ENCODE peak calls at places on chromosomes 7 and 10, in eight cellular contexts. E is prostate gland, L is fibroblast of the aortic adventitia, S is suprapubic skin, M is AG09309, P is astrocyte of the spinal cord, H is AG04450, D is mammary epithelial cell. Z is an unnamed sample.

GRCh38 chr7:44622342-44623151 is 16.1 kb downstream of the OGDH start:
- DNase-seq in E (no peak), L (no peak), S (peak; percentile 69), M (no peak), P (no peak), H (no peak), D (no peak), Z (peak; percentile 47)

GRCh38 chr7:129958643-129959479 is 6.1 kb upstream of the UBE2H start:
- DNase-seq in E (peak; percentile 21), L (peak; percentile 76), S (no peak), M (no peak), P (peak; percentile 58), H (peak; percentile 45), D (peak; percentile 99), Z (peak; percentile 99)

GRCh38 chr7:66187894-66188293 is 17.2 kb upstream of the TPST1 start:
- DNase-seq in E (no peak), L (peak; percentile 87), S (peak; percentile 83), M (peak; percentile 71), P (no peak), H (no peak), D (no peak), Z (peak; percentile 63)

GRCh38 chr7:23470290-23471089 is at the start of gene IGF2BP3:
- DNase-seq in E (no peak), L (peak; percentile 95), S (no peak), M (no peak), P (peak; percentile 98), H (peak; percentile 89), D (peak; percentile 90), Z (peak; percentile 95)

GRCh38 chr7:140899883-140900282 is 24.8 kb downstream of the BRAF start:
- DNase-seq in E (no peak), L (no peak), S (no peak), M (no peak), P (no peak), H (no peak), D (no peak), Z (no peak)

GRCh38 chr10:131817866-131818509 is 82.8 kb upstream of the PPP2R2D start:
- DNase-seq in E (no peak), L (no peak), S (peak; percentile 59), M (no peak), P (no peak), H (no peak), D (no peak), Z (no peak)

GRCh38 chr10:72509206-72509799 is 116.6 kb downstream of the MICU1 start:
- DNase-seq in E (no peak), L (no peak), S (no peak), M (no peak), P (no peak), H (no peak), D (peak; percentile 53), Z (peak; percentile 24)

GRCh38 chr10:80416401-80417098 is 8.2 kb downstream of the PRXL2A start:
- DNase-seq in E (peak; percentile 90), L (peak; percentile 15), S (peak; percentile 73), M (no peak), P (peak; percentile 73), H (no peak), D (no peak), Z (no peak)

GRCh38 chr10:84440781-84441180 is 112.4 kb downstream of the CCSER2 start:
- DNase-seq in E (no peak), L (no peak), S (no peak), M (no peak), P (no peak), H (no peak), D (no peak), Z (no peak)

GRCh38 chr10:1739751-1740150 is 2.4 kb upstream of the ADARB2 start:
- DNase-seq in E (no peak), L (no peak), S (no peak), M (no peak), P (no peak), H (no peak), D (no peak), Z (no peak)

GRCh38 chr7:19442016-19442785 is 266.6 kb downstream of the POLR1F start:
- DNase-seq in E (no peak), L (peak; percentile 80), S (no peak), M (peak; percentile 48), P (peak; percentile 70), H (peak; percentile 32), D (peak; percentile 26), Z (peak; percentile 63)

GRCh38 chr7:157499835-157500153 is 163.0 kb downstream of the DNAJB6 start:
- DNase-seq in E (no peak), L (no peak), S (no peak), M (no peak), P (no peak), H (no peak), D (no peak), Z (no peak)

GRCh38 chr7:149496642-149497391 is 792 bp downstream of the ZNF746 start:
- DNase-seq in E (peak; percentile 39), L (peak; percentile 29), S (no peak), M (no peak), P (peak; percentile 32), H (no peak), D (peak; percentile 31), Z (peak; percentile 30)

GRCh38 chr10:72588266-72588665 is 37.6 kb downstream of the MICU1 start:
- DNase-seq in E (no peak), L (peak; percentile 4), S (no peak), M (no peak), P (peak; percentile 8), H (no peak), D (no peak), Z (no peak)

GRCh38 chr7:85522070-85522469 is 335.2 kb upstream of the SEMA3D start:
- DNase-seq in E (no peak), L (no peak), S (no peak), M (no peak), P (no peak), H (no peak), D (no peak), Z (no peak)

GRCh38 chr10:74207681-74208080 is 56.7 kb downstream of the ADK start:
- DNase-seq in E (no peak), L (no peak), S (no peak), M (no peak), P (no peak), H (no peak), D (no peak), Z (no peak)

GRCh38 chr10:101718681-101719275 is 23.8 kb upstream of the FBXW4 start:
- DNase-seq in E (no peak), L (no peak), S (no peak), M (no peak), P (peak; percentile 12), H (no peak), D (no peak), Z (no peak)

GRCh38 chr10:79351332-79351731 is 4.1 kb downstream of the PPIF start:
- DNase-seq in E (no peak), L (no peak), S (no peak), M (no peak), P (no peak), H (no peak), D (no peak), Z (no peak)

GRCh38 chr7:18700147-18700546 is 204.6 kb downstream of the HDAC9 start:
- DNase-seq in E (no peak), L (no peak), S (no peak), M (no peak), P (no peak), H (no peak), D (no peak), Z (no peak)

GRCh38 chr7:5284304-5285281 is 1.9 kb downstream of the SLC29A4 start:
- DNase-seq in E (no peak), L (no peak), S (no peak), M (no peak), P (peak; percentile 14), H (no peak), D (no peak), Z (peak; percentile 47)

GRCh38 chr10:17100586-17100985 is 29.0 kb downstream of the CUBN start:
- DNase-seq in E (no peak), L (no peak), S (no peak), M (no peak), P (no peak), H (no peak), D (peak; percentile 71), Z (peak; percentile 33)

GRCh38 chr7:140542226-140542625 is 62.9 kb upstream of the MKRN1 start:
- DNase-seq in E (no peak), L (peak; percentile 79), S (no peak), M (no peak), P (peak; percentile 56), H (no peak), D (no peak), Z (no peak)

GRCh38 chr7:74022507-74022906 is 5.5 kb upstream of the ELN start:
- DNase-seq in E (no peak), L (no peak), S (no peak), M (no peak), P (no peak), H (no peak), D (no peak), Z (no peak)

GRCh38 chr7:11620822-11621395 is 211.1 kb downstream of the THSD7A start:
- DNase-seq in E (no peak), L (no peak), S (no peak), M (no peak), P (no peak), H (no peak), D (no peak), Z (no peak)
- H3K4me3 ChIP-seq in E (no peak overlapping the region), L (no peak overlapping the region), S (no peak overlapping the region), M (no peak overlapping the region), P (no peak overlapping the region), H (no peak overlapping the region), D (no peak overlapping the region), Z (no peak overlapping the region)

GRCh38 chr10:14758994-14759664 is 15.6 kb downstream of the FAM107B start:
- DNase-seq in E (no peak), L (no peak), S (no peak), M (no peak), P (no peak), H (no peak), D (no peak), Z (peak; percentile 8)
- TF ChIP-seq CTCF in E (no peak), L (no peak), S (no peak), M (no peak), P (no peak), H (no peak), D (peak; percentile 13), Z (peak; percentile 13)

GRCh38 chr10:124669824-124670654 is 74.1 kb downstream of the FAM53B start:
- DNase-seq in E (no peak), L (no peak), S (no peak), M (no peak), P (no peak), H (no peak), D (no peak), Z (no peak)

GRCh38 chr10:124672181-124672638 is 72.0 kb downstream of the FAM53B start:
- DNase-seq in E (no peak), L (no peak), S (no peak), M (no peak), P (no peak), H (no peak), D (no peak), Z (no peak)

GRCh38 chr10:124671486-124672075 is 72.6 kb downstream of the FAM53B start:
- DNase-seq in E (no peak), L (peak; percentile 38), S (peak; percentile 89), M (no peak), P (no peak), H (no peak), D (peak; percentile 72), Z (peak; percentile 72)

GRCh38 chr10:124669141-124669823 is 74.9 kb downstream of the FAM53B start:
- DNase-seq in E (no peak), L (no peak), S (no peak), M (no peak), P (no peak), H (no peak), D (no peak), Z (no peak)

GRCh38 chr10:124670849-124671248 is 73.3 kb downstream of the FAM53B start:
- DNase-seq in E (no peak), L (no peak), S (no peak), M (no peak), P (no peak), H (no peak), D (no peak), Z (no peak)
- H3K4me3 ChIP-seq in E (no peak overlapping the region), L (no peak overlapping the region), S (no peak overlapping the region), M (no peak overlapping the region), P (no peak overlapping the region), H (no peak overlapping the region), D (no peak overlapping the region), Z (no peak overlapping the region)

GRCh38 chr7:132503415-132503814 is 72.9 kb downstream of the PLXNA4 start:
- DNase-seq in E (no peak), L (no peak), S (no peak), M (no peak), P (no peak), H (no peak), D (no peak), Z (no peak)
- TF ChIP-seq CTCF in E (no peak), L (no peak), S (no peak), M (no peak), P (no peak), H (no peak), D (no peak), Z (no peak)